ENCODE peak calls at places on chromosomes 2 and 18, in six cellular contexts. One of them, this sample, is unnamed.

GRCh38 chr2:28360742-28361293 is 31.8 kb upstream of the FOSL2 start:
- DNase-seq in Peyer's patch: no peak
- DNase-seq in HFFc6: peak
- DNase-seq in CD8-positive, alpha-beta memory T cell: no peak
- DNase-seq in RCC 7860: peak
- DNase-seq in HuH-7: no peak
- DNase-seq in this sample: no peak

GRCh38 chr18:74524097-74524496 is 10.2 kb upstream of the CNDP1 start:
- DNase-seq in Peyer's patch: no peak
- DNase-seq in HFFc6: no peak
- DNase-seq in CD8-positive, alpha-beta memory T cell: no peak
- DNase-seq in RCC 7860: peak
- DNase-seq in HuH-7: peak
- DNase-seq in this sample: no peak

GRCh38 chr2:227205701-227206100 is 41.3 kb downstream of the COL4A3 start:
- DNase-seq in Peyer's patch: no peak
- DNase-seq in HFFc6: no peak
- DNase-seq in CD8-positive, alpha-beta memory T cell: no peak
- DNase-seq in RCC 7860: no peak
- DNase-seq in HuH-7: no peak
- DNase-seq in this sample: no peak

GRCh38 chr2:3608373-3609278 is 13.7 kb downstream of the COLEC11 start:
- DNase-seq in Peyer's patch: no peak
- DNase-seq in HFFc6: no peak
- DNase-seq in CD8-positive, alpha-beta memory T cell: no peak
- DNase-seq in RCC 7860: no peak
- DNase-seq in HuH-7: no peak
- DNase-seq in this sample: no peak

GRCh38 chr2:71071681-71072398 is 3.4 kb downstream of the NAGK start:
- DNase-seq in Peyer's patch: peak
- DNase-seq in HFFc6: no peak
- DNase-seq in CD8-positive, alpha-beta memory T cell: peak
- DNase-seq in RCC 7860: no peak
- DNase-seq in HuH-7: no peak
- DNase-seq in this sample: peak

GRCh38 chr2:109437325-109438090 is 176.3 kb downstream of the SEPTIN10 start:
- DNase-seq in Peyer's patch: no peak
- DNase-seq in HFFc6: no peak
- DNase-seq in CD8-positive, alpha-beta memory T cell: no peak
- DNase-seq in RCC 7860: no peak
- DNase-seq in HuH-7: no peak
- DNase-seq in this sample: no peak

GRCh38 chr2:235570256-235570655 is 76.4 kb downstream of the AGAP1 start:
- DNase-seq in Peyer's patch: no peak
- DNase-seq in HFFc6: peak
- DNase-seq in CD8-positive, alpha-beta memory T cell: no peak
- DNase-seq in RCC 7860: no peak
- DNase-seq in HuH-7: no peak
- DNase-seq in this sample: no peak

GRCh38 chr2:9378433-9379371 is 44.6 kb downstream of the ITGB1BP1 start:
- DNase-seq in Peyer's patch: no peak
- DNase-seq in HFFc6: peak
- DNase-seq in CD8-positive, alpha-beta memory T cell: no peak
- DNase-seq in RCC 7860: peak
- DNase-seq in HuH-7: no peak
- DNase-seq in this sample: no peak

GRCh38 chr18:12943200-12943599 is 4.6 kb upstream of the SEH1L start:
- DNase-seq in Peyer's patch: no peak
- DNase-seq in HFFc6: no peak
- DNase-seq in CD8-positive, alpha-beta memory T cell: no peak
- DNase-seq in RCC 7860: peak
- DNase-seq in HuH-7: no peak
- DNase-seq in this sample: no peak

GRCh38 chr18:45248240-45248903 is 366.9 kb upstream of the SLC14A2 start:
- DNase-seq in Peyer's patch: no peak
- DNase-seq in HFFc6: peak
- DNase-seq in CD8-positive, alpha-beta memory T cell: no peak
- DNase-seq in RCC 7860: no peak
- DNase-seq in HuH-7: no peak
- DNase-seq in this sample: no peak

GRCh38 chr2:222813177-222813843 is 47.5 kb upstream of the ACSL3 start:
- DNase-seq in Peyer's patch: no peak
- DNase-seq in HFFc6: no peak
- DNase-seq in CD8-positive, alpha-beta memory T cell: no peak
- DNase-seq in RCC 7860: no peak
- DNase-seq in HuH-7: no peak
- DNase-seq in this sample: peak

GRCh38 chr2:232353660-232354059 is 24.9 kb upstream of the ALPP start:
- DNase-seq in Peyer's patch: no peak
- DNase-seq in HFFc6: no peak
- DNase-seq in CD8-positive, alpha-beta memory T cell: peak
- DNase-seq in RCC 7860: no peak
- DNase-seq in HuH-7: no peak
- DNase-seq in this sample: no peak

GRCh38 chr2:17208511-17208910 is 309.7 kb downstream of the RAD51AP2 start:
- DNase-seq in Peyer's patch: no peak
- DNase-seq in HFFc6: no peak
- DNase-seq in CD8-positive, alpha-beta memory T cell: no peak
- DNase-seq in RCC 7860: no peak
- DNase-seq in HuH-7: no peak
- DNase-seq in this sample: peak